ENCODE peak calls at places on chromosomes 13 and 19, in nine cellular contexts. T is lower leg skin; C is stimulated activated CD4-positive, alpha-beta T cell treated with anti-CD3 and anti-CD28 coated beads, TNF-alpha, amount 100 ng/mL, for 24 hours; N is activated T-cell treated with anti-CD3 and anti-CD28 coated beads, Interleukin-2, amount 50 U/mL, for 48 hours; P is NCI-H345; K is neural crest cell; U is lower lobe of right lung; Q is astrocyte of the spinal cord; A is psoas muscle. F is an unnamed sample.

GRCh38 chr13:72920097-72920496 is 138.2 kb downstream of the PIBF1 start:
- DNase-seq in T (no peak), C (no peak), N (no peak), P (no peak), K (no peak), U (no peak), Q (no peak), A (peak), F (no peak)

GRCh38 chr19:3942790-3943409 is 10.0 kb downstream of the NMRK2 start:
- DNase-seq in T (no peak), C (no peak), N (no peak), P (no peak), K (no peak), U (no peak), Q (no peak), A (peak), F (no peak)

GRCh38 chr13:21218351-21219043 is 42.0 kb downstream of the MRPL57 start:
- DNase-seq in T (no peak), C (no peak), N (no peak), P (no peak), K (no peak), U (no peak), Q (no peak), A (no peak), F (no peak)

GRCh38 chr13:90008707-90009149 is 1338.8 kb upstream of the MIR17HG start:
- DNase-seq in T (no peak), C (no peak), N (no peak), P (no peak), K (no peak), U (no peak), Q (no peak), A (no peak), F (no peak)

GRCh38 chr13:50060718-50061117 is 45.5 kb downstream of the KCNRG start:
- DNase-seq in T (no peak), C (no peak), N (no peak), P (no peak), K (no peak), U (no peak), Q (no peak), A (no peak), F (no peak)

GRCh38 chr13:48775285-48775684 is 121.6 kb downstream of the CYSLTR2 start:
- DNase-seq in T (no peak), C (no peak), N (no peak), P (no peak), K (no peak), U (no peak), Q (peak), A (no peak), F (no peak)

GRCh38 chr13:59340581-59340980 is 823.1 kb downstream of the DIAPH3 start:
- DNase-seq in T (no peak), C (no peak), N (no peak), P (no peak), K (no peak), U (no peak), Q (no peak), A (no peak), F (no peak)

GRCh38 chr19:54923276-54923675 is 17.3 kb downstream of the NCR1 start:
- DNase-seq in T (no peak), C (no peak), N (no peak), P (no peak), K (no peak), U (no peak), Q (no peak), A (no peak), F (no peak)

GRCh38 chr13:24854311-24854710 is 90.3 kb downstream of the RNF17 start:
- DNase-seq in T (no peak), C (no peak), N (no peak), P (no peak), K (no peak), U (no peak), Q (no peak), A (no peak), F (no peak)

GRCh38 chr19:42048992-42049391 is 21.0 kb downstream of the GRIK5 start:
- DNase-seq in T (no peak), C (no peak), N (no peak), P (peak), K (no peak), U (no peak), Q (no peak), A (no peak), F (no peak)

GRCh38 chr13:99072941-99073340 is 95.1 kb upstream of the DOCK9 start:
- DNase-seq in T (no peak), C (no peak), N (no peak), P (no peak), K (no peak), U (no peak), Q (no peak), A (no peak), F (no peak)

GRCh38 chr13:33487575-33488243 is 202.2 kb upstream of the STARD13 start:
- DNase-seq in T (no peak), C (no peak), N (no peak), P (no peak), K (no peak), U (no peak), Q (peak), A (no peak), F (peak)

GRCh38 chr13:112647256-112647655 is 42.6 kb upstream of the ATP11A start:
- DNase-seq in T (peak), C (no peak), N (no peak), P (no peak), K (no peak), U (peak), Q (no peak), A (no peak), F (no peak)

GRCh38 chr19:48962029-48962848 is 2.9 kb upstream of the FTL start:
- DNase-seq in T (peak), C (no peak), N (peak), P (no peak), K (no peak), U (peak), Q (no peak), A (peak), F (peak)

GRCh38 chr19:39969681-39970423 is 1.1 kb upstream of the PSMC4 start:
- DNase-seq in T (no peak), C (no peak), N (peak), P (no peak), K (no peak), U (no peak), Q (no peak), A (no peak), F (no peak)

GRCh38 chr19:383922-384800 is 24.8 kb downstream of the C2CD4C start:
- DNase-seq in T (peak), C (no peak), N (no peak), P (no peak), K (peak), U (peak), Q (no peak), A (no peak), F (no peak)

GRCh38 chr13:23984541-23984940 is 87.2 kb upstream of the C1QTNF9B start:
- DNase-seq in T (no peak), C (no peak), N (no peak), P (no peak), K (no peak), U (no peak), Q (no peak), A (no peak), F (no peak)

GRCh38 chr13:30928971-30929370 is 3.5 kb upstream of the TEX26 start:
- DNase-seq in T (no peak), C (no peak), N (no peak), P (no peak), K (no peak), U (no peak), Q (no peak), A (no peak), F (no peak)

GRCh38 chr13:46544208-46544607 is 8.8 kb upstream of the LRCH1 start:
- DNase-seq in T (no peak), C (no peak), N (no peak), P (no peak), K (no peak), U (no peak), Q (no peak), A (no peak), F (no peak)

GRCh38 chr19:31296741-31297390 is 52.4 kb downstream of the TSHZ3 start:
- DNase-seq in T (no peak), C (no peak), N (no peak), P (no peak), K (no peak), U (no peak), Q (no peak), A (no peak), F (no peak)

GRCh38 chr19:30669329-30670010 is 297.3 kb downstream of the ZNF536 start:
- DNase-seq in T (peak), C (peak), N (peak), P (peak), K (peak), U (peak), Q (peak), A (peak), F (no peak)

GRCh38 chr13:50616101-50616500 is 227.4 kb downstream of the DLEU7 start:
- DNase-seq in T (no peak), C (no peak), N (no peak), P (no peak), K (no peak), U (no peak), Q (peak), A (no peak), F (no peak)

GRCh38 chr13:114049026-114049425 is 75.2 kb upstream of the C13orf46 start:
- DNase-seq in T (no peak), C (peak), N (peak), P (no peak), K (no peak), U (peak), Q (no peak), A (no peak), F (peak)

GRCh38 chr19:46353730-46354528 is 7.0 kb downstream of the PPP5C start:
- DNase-seq in T (no peak), C (no peak), N (no peak), P (no peak), K (no peak), U (no peak), Q (no peak), A (no peak), F (no peak)

GRCh38 chr19:44552324-44552723 is 22.8 kb upstream of the CEACAM20 start:
- DNase-seq in T (no peak), C (peak), N (peak), P (no peak), K (peak), U (no peak), Q (no peak), A (no peak), F (peak)

GRCh38 chr13:73492811-73493210 is 434.0 kb downstream of the KLF5 start:
- DNase-seq in T (no peak), C (no peak), N (no peak), P (no peak), K (no peak), U (no peak), Q (peak), A (no peak), F (no peak)

GRCh38 chr19:16208847-16209246 is 11.1 kb downstream of the AP1M1 start:
- DNase-seq in T (no peak), C (no peak), N (no peak), P (no peak), K (no peak), U (no peak), Q (no peak), A (no peak), F (no peak)

GRCh38 chr19:38899447-38900219 is at the start of the genes NFKBIB and SIRT2:
- DNase-seq in T (peak), C (peak), N (peak), P (peak), K (peak), U (peak), Q (peak), A (peak), F (peak)

GRCh38 chr13:19810151-19810550 is 27.4 kb upstream of the PSPC1 start:
- DNase-seq in T (no peak), C (no peak), N (no peak), P (no peak), K (no peak), U (no peak), Q (no peak), A (no peak), F (no peak)

GRCh38 chr13:78827471-78827870 is 168.5 kb upstream of the OBI1 start:
- DNase-seq in T (no peak), C (no peak), N (no peak), P (no peak), K (no peak), U (no peak), Q (no peak), A (no peak), F (no peak)

GRCh38 chr19:56900573-56901097 is 60.1 kb upstream of the PEG3 start:
- DNase-seq in T (no peak), C (no peak), N (no peak), P (no peak), K (no peak), U (no peak), Q (no peak), A (no peak), F (no peak)

GRCh38 chr13:30153871-30154426 is 153.4 kb downstream of the KATNAL1 start:
- DNase-seq in T (no peak), C (no peak), N (no peak), P (no peak), K (no peak), U (no peak), Q (peak), A (no peak), F (no peak)

GRCh38 chr19:32165750-32166149 is 179.7 kb upstream of the ZNF507 start:
- DNase-seq in T (peak), C (no peak), N (no peak), P (no peak), K (no peak), U (no peak), Q (no peak), A (no peak), F (no peak)

GRCh38 chr19:18939922-18940775 is 868 bp downstream of the HOMER3 start:
- DNase-seq in T (peak), C (no peak), N (no peak), P (no peak), K (peak), U (no peak), Q (peak), A (peak), F (peak)

GRCh38 chr19:14385492-14385891 is 4.2 kb downstream of the ADGRE5 start:
- DNase-seq in T (no peak), C (no peak), N (peak), P (no peak), K (no peak), U (no peak), Q (no peak), A (no peak), F (peak)

GRCh38 chr19:1074512-1075283 is 7.7 kb downstream of the ARHGAP45 start:
- DNase-seq in T (peak), C (peak), N (peak), P (peak), K (no peak), U (peak), Q (no peak), A (peak), F (peak)

GRCh38 chr13:37345869-37346268 is 240.4 kb upstream of the CSNK1A1L start:
- DNase-seq in T (no peak), C (no peak), N (no peak), P (no peak), K (no peak), U (no peak), Q (no peak), A (no peak), F (no peak)

GRCh38 chr19:48506138-48506733 is 5.4 kb downstream of the LMTK3 start:
- DNase-seq in T (no peak), C (no peak), N (peak), P (peak), K (no peak), U (no peak), Q (peak), A (no peak), F (no peak)

GRCh38 chr13:38630780-38631179 is 56.1 kb upstream of the FREM2 start:
- DNase-seq in T (no peak), C (no peak), N (no peak), P (no peak), K (no peak), U (no peak), Q (no peak), A (no peak), F (no peak)

GRCh38 chr13:73158851-73159250 is 100.0 kb downstream of the KLF5 start:
- DNase-seq in T (no peak), C (no peak), N (no peak), P (no peak), K (no peak), U (no peak), Q (peak), A (no peak), F (no peak)